ENCODE peak calls at places on chromosomes 12 and 14, in four cellular contexts. One of them, this sample, is unnamed.

GRCh38 chr12:11814362-11814761 is 164.9 kb downstream of the ETV6 start:
- DNase-seq in A549: no peak
- DNase-seq in K562: no peak
- DNase-seq in HepG2: peak
- DNase-seq in this sample: peak

GRCh38 chr12:112419269-112420133 is 754 bp downstream of the PTPN11 start:
- DNase-seq in A549: peak
- DNase-seq in K562: no peak
- DNase-seq in HepG2: peak
- DNase-seq in this sample: no peak

GRCh38 chr14:99216191-99216590 is 55.8 kb downstream of the BCL11B start:
- DNase-seq in HepG2: no peak
- DNase-seq in A549: no peak
- DNase-seq in K562: no peak
- DNase-seq in this sample: no peak

GRCh38 chr12:53096761-53097160 is 706 bp upstream of the IGFBP6 start:
- DNase-seq in A549: no peak
- DNase-seq in HepG2: no peak
- DNase-seq in K562: no peak
- DNase-seq in this sample: no peak

GRCh38 chr12:71469235-71469873 is 29.8 kb downstream of the LGR5 start:
- DNase-seq in K562: peak
- DNase-seq in A549: no peak
- DNase-seq in HepG2: peak
- DNase-seq in this sample: no peak

GRCh38 chr12:51326762-51327439 is 2.9 kb upstream of the BIN2 start:
- DNase-seq in A549: no peak
- DNase-seq in K562: peak
- DNase-seq in HepG2: no peak
- DNase-seq in this sample: peak

GRCh38 chr14:31323419-31323818 is 96.9 kb downstream of the HEATR5A start:
- DNase-seq in HepG2: no peak
- DNase-seq in A549: no peak
- DNase-seq in K562: no peak
- DNase-seq in this sample: no peak

GRCh38 chr12:53182836-53183235 is 2.1 kb upstream of the CSAD start:
- DNase-seq in A549: no peak
- DNase-seq in HepG2: no peak
- DNase-seq in K562: no peak
- DNase-seq in this sample: peak

GRCh38 chr12:4148418-4149056 is 125.0 kb upstream of the CCND2 start:
- DNase-seq in K562: no peak
- DNase-seq in HepG2: no peak
- DNase-seq in A549: no peak
- DNase-seq in this sample: no peak

GRCh38 chr12:52319097-52319496 is 2.1 kb downstream of the KRT83 start:
- DNase-seq in K562: no peak
- DNase-seq in A549: no peak
- DNase-seq in HepG2: no peak
- DNase-seq in this sample: peak

GRCh38 chr12:7501031-7501585 is 2.5 kb downstream of the CD163 start:
- DNase-seq in A549: no peak
- DNase-seq in HepG2: no peak
- DNase-seq in K562: no peak
- DNase-seq in this sample: no peak

GRCh38 chr12:52044284-52044983 is 6.8 kb upstream of the NR4A1 start:
- DNase-seq in A549: no peak
- DNase-seq in K562: no peak
- DNase-seq in HepG2: no peak
- DNase-seq in this sample: no peak

GRCh38 chr12:25388216-25388615 is 137.5 kb upstream of the KRAS start:
- DNase-seq in HepG2: no peak
- DNase-seq in A549: no peak
- DNase-seq in K562: no peak
- DNase-seq in this sample: no peak

GRCh38 chr12:3820122-3820521 is 53.1 kb downstream of the PARP11 start:
- DNase-seq in HepG2: peak
- DNase-seq in A549: no peak
- DNase-seq in K562: no peak
- DNase-seq in this sample: no peak

GRCh38 chr12:109873653-109874052 is 6.7 kb downstream of the GLTP start:
- DNase-seq in K562: no peak
- DNase-seq in A549: no peak
- DNase-seq in HepG2: no peak
- DNase-seq in this sample: peak

GRCh38 chr12:47277972-47278448 is 198.3 kb upstream of the AMIGO2 start:
- DNase-seq in HepG2: no peak
- DNase-seq in A549: peak
- DNase-seq in K562: peak
- DNase-seq in this sample: peak

GRCh38 chr12:34404377-34405285 is 382.3 kb downstream of the ALG10 start:
- DNase-seq in HepG2: no peak
- DNase-seq in A549: no peak
- DNase-seq in K562: no peak
- DNase-seq in this sample: no peak

GRCh38 chr14:103317976-103318580 is 16.0 kb upstream of the EIF5 start:
- DNase-seq in K562: no peak
- DNase-seq in A549: no peak
- DNase-seq in HepG2: no peak
- DNase-seq in this sample: peak

GRCh38 chr12:113244015-113244983 is 23.0 kb downstream of the TPCN1 start:
- DNase-seq in A549: no peak
- DNase-seq in HepG2: no peak
- DNase-seq in K562: no peak
- DNase-seq in this sample: no peak

GRCh38 chr12:43912851-43913250 is 77.0 kb downstream of the TMEM117 start:
- DNase-seq in K562: no peak
- DNase-seq in HepG2: no peak
- DNase-seq in A549: no peak
- DNase-seq in this sample: no peak

GRCh38 chr14:53953828-53954550 is 2.6 kb downstream of the BMP4 start:
- DNase-seq in K562: no peak
- DNase-seq in A549: peak
- DNase-seq in HepG2: peak
- DNase-seq in this sample: no peak

GRCh38 chr14:35333797-35334743 is 41.9 kb downstream of the PSMA6 start:
- DNase-seq in A549: no peak
- DNase-seq in K562: no peak
- DNase-seq in HepG2: peak
- DNase-seq in this sample: peak

GRCh38 chr12:120978296-120979219 is at the start of gene HNF1A:
- DNase-seq in A549: no peak
- DNase-seq in HepG2: peak
- DNase-seq in K562: no peak
- DNase-seq in this sample: no peak

GRCh38 chr12:89098390-89099102 is 253.8 kb downstream of the DUSP6 start:
- DNase-seq in HepG2: no peak
- DNase-seq in K562: no peak
- DNase-seq in A549: no peak
- DNase-seq in this sample: no peak

GRCh38 chr14:20623798-20624197 is 17.7 kb downstream of the OR6S1 start:
- DNase-seq in HepG2: no peak
- DNase-seq in A549: no peak
- DNase-seq in K562: no peak
- DNase-seq in this sample: no peak

DNA sequence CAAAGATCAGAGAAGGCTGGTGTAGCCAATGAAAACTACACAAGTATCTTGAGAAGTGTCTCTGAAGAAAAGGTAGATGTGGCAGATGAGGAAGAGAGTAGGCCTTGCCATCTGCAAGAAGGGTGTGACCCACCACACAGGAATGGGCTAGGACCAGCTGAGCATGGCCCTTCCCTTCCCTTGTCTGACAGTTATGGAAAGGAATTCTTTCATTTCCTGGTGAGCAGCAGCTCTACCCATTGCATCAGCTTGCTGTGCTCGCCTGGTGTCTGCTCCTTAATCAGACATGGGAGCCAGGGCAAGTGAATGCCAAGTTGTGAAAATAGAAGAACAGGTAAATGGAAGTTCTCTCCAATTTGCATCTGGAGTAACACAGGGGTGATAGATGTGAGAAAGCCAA is 145.2 kb upstream of the KRR1 start:
- DNase-seq in HepG2: peak
- DNase-seq in A549: no peak
- DNase-seq in K562: no peak
- DNase-seq in this sample: no peak
- TF ChIP-seq MYC in HepG2: no peak
- TF ChIP-seq MYC in A549: no peak
- TF ChIP-seq MYC in K562: no peak
- TF ChIP-seq MYC in this sample: no peak

GRCh38 chr14:52003324-52003723 is 14.0 kb downstream of the RTRAF start:
- DNase-seq in HepG2: no peak
- DNase-seq in K562: no peak
- DNase-seq in A549: no peak
- DNase-seq in this sample: no peak
- TF ChIP-seq MYC in HepG2: no peak
- TF ChIP-seq MYC in K562: no peak
- TF ChIP-seq MYC in A549: no peak
- TF ChIP-seq MYC in this sample: no peak

DNA sequence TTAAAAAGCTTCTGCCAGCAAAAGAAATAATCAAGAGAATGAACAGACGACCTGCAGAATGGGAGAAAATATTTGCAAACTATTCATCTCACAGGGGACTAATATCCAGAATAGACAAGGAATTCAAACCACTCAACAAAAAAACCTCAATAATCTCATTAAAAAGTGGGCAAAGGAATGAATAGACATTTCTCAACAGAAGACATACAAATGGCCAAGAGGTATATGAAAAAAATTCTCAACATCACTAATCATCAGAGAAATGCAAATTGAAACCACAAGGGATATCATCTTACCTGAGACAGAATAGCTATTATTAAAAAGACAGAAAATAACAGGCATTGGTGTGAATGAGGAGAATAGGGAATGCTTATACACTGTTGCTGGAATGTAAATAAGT is 270.0 kb downstream of the DACT1 start:
- DNase-seq in A549: no peak
- DNase-seq in HepG2: no peak
- DNase-seq in K562: no peak
- DNase-seq in this sample: no peak
- TF ChIP-seq MYC in A549: no peak
- TF ChIP-seq MYC in HepG2: no peak
- TF ChIP-seq MYC in K562: no peak
- TF ChIP-seq MYC in this sample: no peak

GRCh38 chr14:72745991-72746980 is 147.6 kb downstream of the DPF3 start:
- DNase-seq in HepG2: no peak
- DNase-seq in A549: no peak
- DNase-seq in K562: no peak
- DNase-seq in this sample: no peak
- TF ChIP-seq MYC in HepG2: no peak
- TF ChIP-seq MYC in A549: no peak
- TF ChIP-seq MYC in K562: no peak
- TF ChIP-seq MYC in this sample: no peak

GRCh38 chr12:41140117-41140516 is 48.0 kb upstream of the PDZRN4 start:
- DNase-seq in K562: no peak
- DNase-seq in A549: no peak
- DNase-seq in HepG2: no peak
- DNase-seq in this sample: no peak

GRCh38 chr12:41141076-41141475 is 47.0 kb upstream of the PDZRN4 start:
- DNase-seq in A549: no peak
- DNase-seq in HepG2: no peak
- DNase-seq in K562: no peak
- DNase-seq in this sample: no peak

GRCh38 chr12:41142376-41142775 is 45.7 kb upstream of the PDZRN4 start:
- DNase-seq in A549: no peak
- DNase-seq in HepG2: no peak
- DNase-seq in K562: no peak
- DNase-seq in this sample: no peak
- TF ChIP-seq MYC in A549: no peak
- TF ChIP-seq MYC in HepG2: no peak
- TF ChIP-seq MYC in K562: no peak
- TF ChIP-seq MYC in this sample: no peak